ENCODE peak calls at places on chromosome 2, in four cellular contexts. One of them, this sample, is unnamed.

GRCh38 chr2:17401096-17401495 is 117.1 kb downstream of the RAD51AP2 start:
- DNase-seq in stimulated activated CD4-positive, alpha-beta T cell treated with anti-CD3 and anti-CD28 coated beads, Interleukin-15, amount 100 ng/mL, for 24 hours: no peak
- DNase-seq in pons: no peak
- DNase-seq in brain pericyte: no peak
- DNase-seq in this sample: no peak

GRCh38 chr2:208315081-208315788 is 49.2 kb downstream of the PIKFYVE start:
- DNase-seq in stimulated activated CD4-positive, alpha-beta T cell treated with anti-CD3 and anti-CD28 coated beads, Interleukin-15, amount 100 ng/mL, for 24 hours: no peak
- DNase-seq in pons: no peak
- DNase-seq in brain pericyte: no peak
- DNase-seq in this sample: no peak

GRCh38 chr2:132804045-132804444 is 134.0 kb upstream of the LYPD1 start:
- DNase-seq in stimulated activated CD4-positive, alpha-beta T cell treated with anti-CD3 and anti-CD28 coated beads, Interleukin-15, amount 100 ng/mL, for 24 hours: no peak
- DNase-seq in pons: peak
- DNase-seq in brain pericyte: no peak
- DNase-seq in this sample: no peak

GRCh38 chr2:236694125-236694888 is 124.7 kb downstream of the ACKR3 start:
- DNase-seq in stimulated activated CD4-positive, alpha-beta T cell treated with anti-CD3 and anti-CD28 coated beads, Interleukin-15, amount 100 ng/mL, for 24 hours: no peak
- DNase-seq in pons: no peak
- DNase-seq in brain pericyte: peak
- DNase-seq in this sample: no peak

GRCh38 chr2:68829764-68830163 is 41.4 kb downstream of the BMP10 start:
- DNase-seq in stimulated activated CD4-positive, alpha-beta T cell treated with anti-CD3 and anti-CD28 coated beads, Interleukin-15, amount 100 ng/mL, for 24 hours: no peak
- DNase-seq in pons: peak
- DNase-seq in brain pericyte: no peak
- DNase-seq in this sample: no peak

GRCh38 chr2:20597868-20598183 is 53.1 kb downstream of the HS1BP3 start:
- DNase-seq in stimulated activated CD4-positive, alpha-beta T cell treated with anti-CD3 and anti-CD28 coated beads, Interleukin-15, amount 100 ng/mL, for 24 hours: no peak
- DNase-seq in pons: no peak
- DNase-seq in brain pericyte: no peak
- DNase-seq in this sample: no peak

GRCh38 chr2:217103752-217104540 is 244.1 kb upstream of the TNP1 start:
- DNase-seq in stimulated activated CD4-positive, alpha-beta T cell treated with anti-CD3 and anti-CD28 coated beads, Interleukin-15, amount 100 ng/mL, for 24 hours: no peak
- DNase-seq in pons: no peak
- DNase-seq in brain pericyte: no peak
- DNase-seq in this sample: no peak

GRCh38 chr2:237361194-237361986 is 52.6 kb downstream of the COL6A3 start:
- DNase-seq in stimulated activated CD4-positive, alpha-beta T cell treated with anti-CD3 and anti-CD28 coated beads, Interleukin-15, amount 100 ng/mL, for 24 hours: no peak
- DNase-seq in pons: no peak
- DNase-seq in brain pericyte: no peak
- DNase-seq in this sample: no peak

GRCh38 chr2:214774108-214774507 is 35.4 kb downstream of the BARD1 start:
- DNase-seq in stimulated activated CD4-positive, alpha-beta T cell treated with anti-CD3 and anti-CD28 coated beads, Interleukin-15, amount 100 ng/mL, for 24 hours: no peak
- DNase-seq in pons: no peak
- DNase-seq in brain pericyte: no peak
- DNase-seq in this sample: no peak

GRCh38 chr2:177195194-177195593 is 17.4 kb upstream of the HNRNPA3 start:
- DNase-seq in stimulated activated CD4-positive, alpha-beta T cell treated with anti-CD3 and anti-CD28 coated beads, Interleukin-15, amount 100 ng/mL, for 24 hours: no peak
- DNase-seq in pons: no peak
- DNase-seq in brain pericyte: no peak
- DNase-seq in this sample: no peak

GRCh38 chr2:39429738-39430137 is 7.3 kb downstream of the MAP4K3 start:
- DNase-seq in stimulated activated CD4-positive, alpha-beta T cell treated with anti-CD3 and anti-CD28 coated beads, Interleukin-15, amount 100 ng/mL, for 24 hours: no peak
- DNase-seq in pons: no peak
- DNase-seq in brain pericyte: no peak
- DNase-seq in this sample: no peak

GRCh38 chr2:147525724-147526489 is 318.9 kb upstream of the ACVR2A start:
- DNase-seq in stimulated activated CD4-positive, alpha-beta T cell treated with anti-CD3 and anti-CD28 coated beads, Interleukin-15, amount 100 ng/mL, for 24 hours: no peak
- DNase-seq in pons: peak
- DNase-seq in brain pericyte: no peak
- DNase-seq in this sample: no peak

GRCh38 chr2:86238354-86238753 is 39.1 kb downstream of the MRPL35 start:
- DNase-seq in stimulated activated CD4-positive, alpha-beta T cell treated with anti-CD3 and anti-CD28 coated beads, Interleukin-15, amount 100 ng/mL, for 24 hours: peak
- DNase-seq in pons: no peak
- DNase-seq in brain pericyte: no peak
- DNase-seq in this sample: no peak

GRCh38 chr2:40097691-40098376 is 318.8 kb upstream of the THUMPD2 start:
- DNase-seq in stimulated activated CD4-positive, alpha-beta T cell treated with anti-CD3 and anti-CD28 coated beads, Interleukin-15, amount 100 ng/mL, for 24 hours: no peak
- DNase-seq in pons: no peak
- DNase-seq in brain pericyte: no peak
- DNase-seq in this sample: no peak

GRCh38 chr2:105797298-105797819 is 52.6 kb downstream of the NCK2 start:
- DNase-seq in stimulated activated CD4-positive, alpha-beta T cell treated with anti-CD3 and anti-CD28 coated beads, Interleukin-15, amount 100 ng/mL, for 24 hours: peak
- DNase-seq in pons: peak
- DNase-seq in brain pericyte: no peak
- DNase-seq in this sample: peak

GRCh38 chr2:48189552-48190228 is 283.4 kb upstream of the FBXO11 start:
- DNase-seq in stimulated activated CD4-positive, alpha-beta T cell treated with anti-CD3 and anti-CD28 coated beads, Interleukin-15, amount 100 ng/mL, for 24 hours: no peak
- DNase-seq in pons: no peak
- DNase-seq in brain pericyte: no peak
- DNase-seq in this sample: peak

GRCh38 chr2:237290249-237290648 is 123.7 kb downstream of the COL6A3 start:
- DNase-seq in stimulated activated CD4-positive, alpha-beta T cell treated with anti-CD3 and anti-CD28 coated beads, Interleukin-15, amount 100 ng/mL, for 24 hours: peak
- DNase-seq in pons: no peak
- DNase-seq in brain pericyte: no peak
- DNase-seq in this sample: peak

GRCh38 chr2:19733951-19734425 is 167.8 kb downstream of the TTC32 start:
- DNase-seq in stimulated activated CD4-positive, alpha-beta T cell treated with anti-CD3 and anti-CD28 coated beads, Interleukin-15, amount 100 ng/mL, for 24 hours: no peak
- DNase-seq in pons: no peak
- DNase-seq in brain pericyte: peak
- DNase-seq in this sample: no peak

GRCh38 chr2:196925445-196925767 is 1.1 kb downstream of the PGAP1 start:
- DNase-seq in stimulated activated CD4-positive, alpha-beta T cell treated with anti-CD3 and anti-CD28 coated beads, Interleukin-15, amount 100 ng/mL, for 24 hours: no peak
- DNase-seq in pons: no peak
- DNase-seq in brain pericyte: no peak
- DNase-seq in this sample: no peak

GRCh38 chr2:28567076-28567471 is 71.2 kb downstream of the PLB1 start:
- DNase-seq in stimulated activated CD4-positive, alpha-beta T cell treated with anti-CD3 and anti-CD28 coated beads, Interleukin-15, amount 100 ng/mL, for 24 hours: no peak
- DNase-seq in pons: no peak
- DNase-seq in brain pericyte: no peak
- DNase-seq in this sample: no peak

GRCh38 chr2:48719480-48720177 is 35.9 kb downstream of the LHCGR start:
- DNase-seq in stimulated activated CD4-positive, alpha-beta T cell treated with anti-CD3 and anti-CD28 coated beads, Interleukin-15, amount 100 ng/mL, for 24 hours: no peak
- DNase-seq in pons: peak
- DNase-seq in brain pericyte: no peak
- DNase-seq in this sample: no peak

GRCh38 chr2:240203031-240203841 is 62.8 kb upstream of the OTOS start:
- DNase-seq in stimulated activated CD4-positive, alpha-beta T cell treated with anti-CD3 and anti-CD28 coated beads, Interleukin-15, amount 100 ng/mL, for 24 hours: no peak
- DNase-seq in pons: no peak
- DNase-seq in brain pericyte: no peak
- DNase-seq in this sample: no peak

GRCh38 chr2:29336741-29337340 is 221.6 kb downstream of the CLIP4 start:
- DNase-seq in stimulated activated CD4-positive, alpha-beta T cell treated with anti-CD3 and anti-CD28 coated beads, Interleukin-15, amount 100 ng/mL, for 24 hours: no peak
- DNase-seq in pons: no peak
- DNase-seq in brain pericyte: no peak
- DNase-seq in this sample: no peak

GRCh38 chr2:164692958-164693357 is 71.7 kb upstream of the GRB14 start:
- DNase-seq in stimulated activated CD4-positive, alpha-beta T cell treated with anti-CD3 and anti-CD28 coated beads, Interleukin-15, amount 100 ng/mL, for 24 hours: no peak
- DNase-seq in pons: no peak
- DNase-seq in brain pericyte: no peak
- DNase-seq in this sample: no peak

GRCh38 chr2:203418271-203418670 is 90.1 kb downstream of the ABI2 start:
- DNase-seq in stimulated activated CD4-positive, alpha-beta T cell treated with anti-CD3 and anti-CD28 coated beads, Interleukin-15, amount 100 ng/mL, for 24 hours: no peak
- DNase-seq in pons: no peak
- DNase-seq in brain pericyte: no peak
- DNase-seq in this sample: no peak

GRCh38 chr2:231621051-231621879 is 28.6 kb downstream of the TEX44 start:
- DNase-seq in stimulated activated CD4-positive, alpha-beta T cell treated with anti-CD3 and anti-CD28 coated beads, Interleukin-15, amount 100 ng/mL, for 24 hours: peak
- DNase-seq in pons: peak
- DNase-seq in brain pericyte: no peak
- DNase-seq in this sample: no peak

GRCh38 chr2:231926180-231926741 is at the start of gene NPPC:
- DNase-seq in stimulated activated CD4-positive, alpha-beta T cell treated with anti-CD3 and anti-CD28 coated beads, Interleukin-15, amount 100 ng/mL, for 24 hours: peak
- DNase-seq in pons: peak
- DNase-seq in brain pericyte: no peak
- DNase-seq in this sample: no peak

GRCh38 chr2:235665656-235666239 is 171.9 kb downstream of the AGAP1 start:
- DNase-seq in stimulated activated CD4-positive, alpha-beta T cell treated with anti-CD3 and anti-CD28 coated beads, Interleukin-15, amount 100 ng/mL, for 24 hours: no peak
- DNase-seq in pons: no peak
- DNase-seq in brain pericyte: no peak
- DNase-seq in this sample: no peak

GRCh38 chr2:183284606-183285005 is 160.4 kb downstream of the NUP35 start:
- DNase-seq in stimulated activated CD4-positive, alpha-beta T cell treated with anti-CD3 and anti-CD28 coated beads, Interleukin-15, amount 100 ng/mL, for 24 hours: no peak
- DNase-seq in pons: no peak
- DNase-seq in brain pericyte: no peak
- DNase-seq in this sample: no peak

GRCh38 chr2:203869610-203870042 is 2.1 kb downstream of the CTLA4 start:
- DNase-seq in stimulated activated CD4-positive, alpha-beta T cell treated with anti-CD3 and anti-CD28 coated beads, Interleukin-15, amount 100 ng/mL, for 24 hours: peak
- DNase-seq in pons: no peak
- DNase-seq in brain pericyte: no peak
- DNase-seq in this sample: no peak

GRCh38 chr2:236610991-236611821 is 41.6 kb downstream of the ACKR3 start:
- DNase-seq in stimulated activated CD4-positive, alpha-beta T cell treated with anti-CD3 and anti-CD28 coated beads, Interleukin-15, amount 100 ng/mL, for 24 hours: no peak
- DNase-seq in pons: no peak
- DNase-seq in brain pericyte: no peak
- DNase-seq in this sample: no peak

GRCh38 chr2:173959358-173959884 is 5.8 kb downstream of the SP3 start:
- DNase-seq in stimulated activated CD4-positive, alpha-beta T cell treated with anti-CD3 and anti-CD28 coated beads, Interleukin-15, amount 100 ng/mL, for 24 hours: no peak
- DNase-seq in pons: no peak
- DNase-seq in brain pericyte: no peak
- DNase-seq in this sample: no peak

GRCh38 chr2:237057893-237058300 is 27.8 kb upstream of the COPS8 start:
- DNase-seq in stimulated activated CD4-positive, alpha-beta T cell treated with anti-CD3 and anti-CD28 coated beads, Interleukin-15, amount 100 ng/mL, for 24 hours: no peak
- DNase-seq in pons: no peak
- DNase-seq in brain pericyte: no peak
- DNase-seq in this sample: no peak

GRCh38 chr2:204363513-204363912 is 181.8 kb upstream of the PARD3B start:
- DNase-seq in stimulated activated CD4-positive, alpha-beta T cell treated with anti-CD3 and anti-CD28 coated beads, Interleukin-15, amount 100 ng/mL, for 24 hours: no peak
- DNase-seq in pons: no peak
- DNase-seq in brain pericyte: no peak
- DNase-seq in this sample: no peak